ENCODE peak calls at places on chromosomes 12 and 14, in ten cellular contexts. One of them, this sample, is unnamed.

GRCh38 chr12:85155791-85156190 is 119.6 kb downstream of the LRRIQ1 start:
- DNase-seq in GM06990: peak
- DNase-seq in body of pancreas: no peak
- DNase-seq in suprapubic skin: no peak
- DNase-seq in MM.1S: peak
- DNase-seq in hepatocyte: peak
- DNase-seq in tibial nerve: no peak
- DNase-seq in sigmoid colon: no peak
- DNase-seq in cardiac muscle cell: peak
- DNase-seq in OCI-LY7: peak
- DNase-seq in this sample: no peak

GRCh38 chr14:56271988-56272387 is 153.8 kb downstream of the PELI2 start:
- DNase-seq in GM06990: no peak
- DNase-seq in body of pancreas: no peak
- DNase-seq in suprapubic skin: no peak
- DNase-seq in MM.1S: no peak
- DNase-seq in hepatocyte: no peak
- DNase-seq in tibial nerve: no peak
- DNase-seq in sigmoid colon: no peak
- DNase-seq in cardiac muscle cell: peak
- DNase-seq in OCI-LY7: no peak
- DNase-seq in this sample: no peak

GRCh38 chr12:52023182-52023975 is 16.6 kb downstream of the TAMALIN start:
- DNase-seq in GM06990: peak
- DNase-seq in body of pancreas: peak
- DNase-seq in suprapubic skin: peak
- DNase-seq in MM.1S: peak
- DNase-seq in hepatocyte: peak
- DNase-seq in tibial nerve: peak
- DNase-seq in sigmoid colon: peak
- DNase-seq in cardiac muscle cell: peak
- DNase-seq in OCI-LY7: peak
- DNase-seq in this sample: peak

GRCh38 chr12:40287369-40287975 is 62.7 kb downstream of the LRRK2 start:
- DNase-seq in GM06990: no peak
- DNase-seq in body of pancreas: no peak
- DNase-seq in suprapubic skin: no peak
- DNase-seq in MM.1S: no peak
- DNase-seq in hepatocyte: no peak
- DNase-seq in tibial nerve: no peak
- DNase-seq in sigmoid colon: no peak
- DNase-seq in cardiac muscle cell: no peak
- DNase-seq in OCI-LY7: no peak
- DNase-seq in this sample: no peak

GRCh38 chr12:53287741-53288216 is 7.6 kb upstream of the PFDN5 start:
- DNase-seq in GM06990: peak
- DNase-seq in body of pancreas: peak
- DNase-seq in suprapubic skin: no peak
- DNase-seq in MM.1S: peak
- DNase-seq in hepatocyte: peak
- DNase-seq in tibial nerve: peak
- DNase-seq in sigmoid colon: peak
- DNase-seq in cardiac muscle cell: peak
- DNase-seq in OCI-LY7: peak
- DNase-seq in this sample: peak

GRCh38 chr12:87756721-87757120 is 272.5 kb downstream of the C12orf50 start:
- DNase-seq in GM06990: no peak
- DNase-seq in body of pancreas: no peak
- DNase-seq in suprapubic skin: no peak
- DNase-seq in MM.1S: no peak
- DNase-seq in hepatocyte: no peak
- DNase-seq in tibial nerve: no peak
- DNase-seq in sigmoid colon: no peak
- DNase-seq in cardiac muscle cell: peak
- DNase-seq in OCI-LY7: no peak
- DNase-seq in this sample: no peak

GRCh38 chr12:74076918-74077317 is 460.7 kb upstream of the ATXN7L3B start:
- DNase-seq in GM06990: no peak
- DNase-seq in body of pancreas: no peak
- DNase-seq in suprapubic skin: no peak
- DNase-seq in MM.1S: no peak
- DNase-seq in hepatocyte: no peak
- DNase-seq in tibial nerve: no peak
- DNase-seq in sigmoid colon: no peak
- DNase-seq in cardiac muscle cell: no peak
- DNase-seq in OCI-LY7: no peak
- DNase-seq in this sample: no peak

GRCh38 chr12:5200276-5201087 is 156.8 kb downstream of the KCNA5 start:
- DNase-seq in GM06990: peak
- DNase-seq in body of pancreas: peak
- DNase-seq in suprapubic skin: no peak
- DNase-seq in MM.1S: peak
- DNase-seq in hepatocyte: peak
- DNase-seq in tibial nerve: no peak
- DNase-seq in sigmoid colon: no peak
- DNase-seq in cardiac muscle cell: no peak
- DNase-seq in OCI-LY7: peak
- DNase-seq in this sample: peak

GRCh38 chr12:67721216-67721615 is 72.7 kb downstream of the DYRK2 start:
- DNase-seq in GM06990: no peak
- DNase-seq in body of pancreas: peak
- DNase-seq in suprapubic skin: no peak
- DNase-seq in MM.1S: no peak
- DNase-seq in hepatocyte: no peak
- DNase-seq in tibial nerve: no peak
- DNase-seq in sigmoid colon: no peak
- DNase-seq in cardiac muscle cell: peak
- DNase-seq in OCI-LY7: no peak
- DNase-seq in this sample: peak

GRCh38 chr14:89617471-89618291 is 200.6 kb upstream of the FOXN3 start:
- DNase-seq in GM06990: peak
- DNase-seq in body of pancreas: peak
- DNase-seq in suprapubic skin: no peak
- DNase-seq in MM.1S: peak
- DNase-seq in hepatocyte: peak
- DNase-seq in tibial nerve: peak
- DNase-seq in sigmoid colon: no peak
- DNase-seq in cardiac muscle cell: peak
- DNase-seq in OCI-LY7: peak
- DNase-seq in this sample: no peak

GRCh38 chr12:115661103-115661502 is 616.4 kb downstream of the MED13L start:
- DNase-seq in GM06990: no peak
- DNase-seq in body of pancreas: no peak
- DNase-seq in suprapubic skin: no peak
- DNase-seq in MM.1S: no peak
- DNase-seq in hepatocyte: no peak
- DNase-seq in tibial nerve: no peak
- DNase-seq in sigmoid colon: no peak
- DNase-seq in cardiac muscle cell: peak
- DNase-seq in OCI-LY7: no peak
- DNase-seq in this sample: peak

GRCh38 chr14:82642425-82642824 is 1108.8 kb upstream of the SEL1L start:
- DNase-seq in GM06990: no peak
- DNase-seq in body of pancreas: peak
- DNase-seq in suprapubic skin: no peak
- DNase-seq in MM.1S: no peak
- DNase-seq in hepatocyte: peak
- DNase-seq in tibial nerve: no peak
- DNase-seq in sigmoid colon: no peak
- DNase-seq in cardiac muscle cell: peak
- DNase-seq in OCI-LY7: no peak
- DNase-seq in this sample: no peak

GRCh38 chr12:2793561-2793960 is 1.2 kb upstream of the FKBP4 start:
- DNase-seq in GM06990: no peak
- DNase-seq in body of pancreas: no peak
- DNase-seq in suprapubic skin: peak
- DNase-seq in MM.1S: no peak
- DNase-seq in hepatocyte: no peak
- DNase-seq in tibial nerve: no peak
- DNase-seq in sigmoid colon: no peak
- DNase-seq in cardiac muscle cell: no peak
- DNase-seq in OCI-LY7: no peak
- DNase-seq in this sample: no peak

GRCh38 chr12:89081709-89082108 is 270.6 kb downstream of the DUSP6 start:
- DNase-seq in GM06990: no peak
- DNase-seq in body of pancreas: no peak
- DNase-seq in suprapubic skin: no peak
- DNase-seq in MM.1S: no peak
- DNase-seq in hepatocyte: no peak
- DNase-seq in tibial nerve: no peak
- DNase-seq in sigmoid colon: no peak
- DNase-seq in cardiac muscle cell: no peak
- DNase-seq in OCI-LY7: no peak
- DNase-seq in this sample: no peak

GRCh38 chr14:70808402-70809237 is 693 bp downstream of the MAP3K9 start:
- DNase-seq in GM06990: peak
- DNase-seq in body of pancreas: peak
- DNase-seq in suprapubic skin: peak
- DNase-seq in MM.1S: peak
- DNase-seq in hepatocyte: peak
- DNase-seq in tibial nerve: no peak
- DNase-seq in sigmoid colon: peak
- DNase-seq in cardiac muscle cell: no peak
- DNase-seq in OCI-LY7: peak
- DNase-seq in this sample: peak

GRCh38 chr12:18141583-18141982 is 51.6 kb upstream of the RERGL start:
- DNase-seq in GM06990: no peak
- DNase-seq in body of pancreas: no peak
- DNase-seq in suprapubic skin: no peak
- DNase-seq in MM.1S: no peak
- DNase-seq in hepatocyte: no peak
- DNase-seq in tibial nerve: no peak
- DNase-seq in sigmoid colon: no peak
- DNase-seq in cardiac muscle cell: peak
- DNase-seq in OCI-LY7: no peak
- DNase-seq in this sample: no peak

GRCh38 chr12:18151036-18151435 is 61.0 kb upstream of the RERGL start:
- DNase-seq in GM06990: no peak
- DNase-seq in body of pancreas: no peak
- DNase-seq in suprapubic skin: no peak
- DNase-seq in MM.1S: no peak
- DNase-seq in hepatocyte: no peak
- DNase-seq in tibial nerve: no peak
- DNase-seq in sigmoid colon: no peak
- DNase-seq in cardiac muscle cell: peak
- DNase-seq in OCI-LY7: no peak
- DNase-seq in this sample: no peak

GRCh38 chr12:18145924-18146323 is 55.9 kb upstream of the RERGL start:
- DNase-seq in GM06990: no peak
- DNase-seq in body of pancreas: no peak
- DNase-seq in suprapubic skin: no peak
- DNase-seq in MM.1S: no peak
- DNase-seq in hepatocyte: no peak
- DNase-seq in tibial nerve: no peak
- DNase-seq in sigmoid colon: no peak
- DNase-seq in cardiac muscle cell: peak
- DNase-seq in OCI-LY7: no peak
- DNase-seq in this sample: no peak

GRCh38 chr12:18148961-18149360 is 59.0 kb upstream of the RERGL start:
- DNase-seq in GM06990: no peak
- DNase-seq in body of pancreas: no peak
- DNase-seq in suprapubic skin: no peak
- DNase-seq in MM.1S: no peak
- DNase-seq in hepatocyte: no peak
- DNase-seq in tibial nerve: no peak
- DNase-seq in sigmoid colon: no peak
- DNase-seq in cardiac muscle cell: peak
- DNase-seq in OCI-LY7: no peak
- DNase-seq in this sample: no peak

GRCh38 chr12:18146375-18146774 is 56.4 kb upstream of the RERGL start:
- DNase-seq in GM06990: no peak
- DNase-seq in body of pancreas: no peak
- DNase-seq in suprapubic skin: no peak
- DNase-seq in MM.1S: no peak
- DNase-seq in hepatocyte: no peak
- DNase-seq in tibial nerve: no peak
- DNase-seq in sigmoid colon: no peak
- DNase-seq in cardiac muscle cell: peak
- DNase-seq in OCI-LY7: no peak
- DNase-seq in this sample: no peak
- H3K4me3 ChIP-seq in GM06990: no peak
- H3K4me3 ChIP-seq in body of pancreas: no peak
- H3K4me3 ChIP-seq in suprapubic skin: no peak
- H3K4me3 ChIP-seq in MM.1S: no peak
- H3K4me3 ChIP-seq in hepatocyte: no peak
- H3K4me3 ChIP-seq in tibial nerve: no peak
- H3K4me3 ChIP-seq in sigmoid colon: no peak
- H3K4me3 ChIP-seq in cardiac muscle cell: no peak
- H3K4me3 ChIP-seq in OCI-LY7: no peak
- H3K4me3 ChIP-seq in this sample: no peak

DNA sequence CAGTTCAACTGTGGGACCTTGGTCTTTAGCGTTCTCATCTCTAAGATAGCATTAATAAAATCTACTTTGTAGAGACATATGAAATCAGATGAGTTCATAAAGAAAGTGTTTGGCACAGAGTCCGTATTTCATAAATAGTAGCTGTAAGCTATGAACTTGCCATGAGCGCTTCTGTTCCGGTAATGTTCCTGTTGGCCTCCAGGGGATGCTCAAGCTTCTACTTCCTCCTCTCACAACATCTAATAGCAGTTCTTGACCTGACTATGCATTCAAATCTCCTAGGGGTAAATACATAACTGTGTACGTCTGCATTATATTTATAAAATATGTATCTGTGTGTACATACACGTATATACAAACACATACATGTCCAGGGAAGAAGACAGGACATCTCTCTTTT is 288.2 kb upstream of the TMPO start:
- DNase-seq in GM06990: no peak
- DNase-seq in body of pancreas: no peak
- DNase-seq in suprapubic skin: no peak
- DNase-seq in MM.1S: no peak
- DNase-seq in hepatocyte: no peak
- DNase-seq in tibial nerve: no peak
- DNase-seq in sigmoid colon: no peak
- DNase-seq in cardiac muscle cell: peak
- DNase-seq in OCI-LY7: peak
- DNase-seq in this sample: no peak
- TF ChIP-seq CTCF in GM06990: peak
- TF ChIP-seq CTCF in body of pancreas: peak
- TF ChIP-seq CTCF in suprapubic skin: no peak
- TF ChIP-seq CTCF in MM.1S: no peak
- TF ChIP-seq CTCF in hepatocyte: peak
- TF ChIP-seq CTCF in tibial nerve: peak
- TF ChIP-seq CTCF in sigmoid colon: no peak
- TF ChIP-seq CTCF in cardiac muscle cell: peak
- TF ChIP-seq CTCF in OCI-LY7: peak
- TF ChIP-seq CTCF in this sample: no peak

GRCh38 chr14:53596845-53597525 is 359.6 kb downstream of the BMP4 start:
- DNase-seq in GM06990: no peak
- DNase-seq in body of pancreas: no peak
- DNase-seq in suprapubic skin: no peak
- DNase-seq in MM.1S: no peak
- DNase-seq in hepatocyte: no peak
- DNase-seq in tibial nerve: no peak
- DNase-seq in sigmoid colon: no peak
- DNase-seq in cardiac muscle cell: no peak
- DNase-seq in OCI-LY7: no peak
- DNase-seq in this sample: no peak
- H3K4me3 ChIP-seq in GM06990: no peak
- H3K4me3 ChIP-seq in body of pancreas: no peak
- H3K4me3 ChIP-seq in suprapubic skin: no peak
- H3K4me3 ChIP-seq in MM.1S: no peak
- H3K4me3 ChIP-seq in hepatocyte: no peak
- H3K4me3 ChIP-seq in tibial nerve: no peak
- H3K4me3 ChIP-seq in sigmoid colon: no peak
- H3K4me3 ChIP-seq in cardiac muscle cell: no peak
- H3K4me3 ChIP-seq in OCI-LY7: no peak
- H3K4me3 ChIP-seq in this sample: no peak

GRCh38 chr14:25406818-25407217 is 356.9 kb upstream of the STXBP6 start:
- DNase-seq in GM06990: no peak
- DNase-seq in body of pancreas: peak
- DNase-seq in suprapubic skin: no peak
- DNase-seq in MM.1S: peak
- DNase-seq in hepatocyte: peak
- DNase-seq in tibial nerve: no peak
- DNase-seq in sigmoid colon: no peak
- DNase-seq in cardiac muscle cell: peak
- DNase-seq in OCI-LY7: peak
- DNase-seq in this sample: no peak
- TF ChIP-seq CTCF in GM06990: peak
- TF ChIP-seq CTCF in body of pancreas: peak
- TF ChIP-seq CTCF in suprapubic skin: peak
- TF ChIP-seq CTCF in MM.1S: peak
- TF ChIP-seq CTCF in hepatocyte: peak
- TF ChIP-seq CTCF in tibial nerve: no peak
- TF ChIP-seq CTCF in sigmoid colon: no peak
- TF ChIP-seq CTCF in cardiac muscle cell: peak
- TF ChIP-seq CTCF in OCI-LY7: peak
- TF ChIP-seq CTCF in this sample: peak

This sample was measured in mucosa of descending colon.